ENCODE peak calls at places on chromosomes 11 and 22, in six cellular contexts. M, L, V, C, U and H are unnamed samples.

GRCh38 chr11:8871283-8871775 is 39.7 kb upstream of the AKIP1 start:
- DNase-seq in M (peak; percentile 96), L (peak; percentile 50), V (peak; percentile 70), C (no peak), U (peak; percentile 94), H (no peak)

GRCh38 chr11:72333657-72334056 is 89.7 kb upstream of the PHOX2A start:
- DNase-seq in M (peak; percentile 54), L (no peak), V (no peak), C (peak; percentile 9), U (no peak), H (peak; percentile 60)

GRCh38 chr11:78290293-78291176 is 101.8 kb downstream of the USP35 start:
- DNase-seq in M (peak; percentile 94), L (no peak), V (no peak), C (no peak), U (peak; percentile 58), H (no peak)

GRCh38 chr11:110147965-110148709 is 54.9 kb downstream of the ZC3H12C start:
- DNase-seq in M (peak; percentile 93), L (no peak), V (no peak), C (no peak), U (peak; percentile 92), H (no peak)

GRCh38 chr11:130448416-130449068 is at the start of gene ADAMTS15:
- DNase-seq in M (peak; percentile 95), L (peak; percentile 57), V (peak; percentile 92), C (no peak), U (peak; percentile 84), H (no peak)

GRCh38 chr11:76648061-76648460 is 22.5 kb downstream of the LRRC32 start:
- DNase-seq in M (no peak), L (no peak), V (no peak), C (no peak), U (no peak), H (no peak)

GRCh38 chr22:49396817-49397216 is 430.9 kb downstream of the BRD1 start:
- DNase-seq in M (no peak), L (no peak), V (no peak), C (no peak), U (no peak), H (no peak)

GRCh38 chr11:43868852-43869567 is 11.6 kb upstream of the ALKBH3 start:
- DNase-seq in M (peak; percentile 94), L (no peak), V (no peak), C (peak; percentile 30), U (peak; percentile 80), H (peak; percentile 8)

GRCh38 chr11:101341578-101341977 is 212.0 kb upstream of the PGR start:
- DNase-seq in M (no peak), L (no peak), V (no peak), C (no peak), U (no peak), H (no peak)

GRCh38 chr11:119093951-119094815 is 7.5 kb downstream of the DPAGT1 start:
- DNase-seq in M (peak; percentile 45), L (peak; percentile 34), V (peak; percentile 68), C (no peak), U (peak; percentile 38), H (no peak)

GRCh38 chr11:126686938-126687337 is 313.6 kb downstream of the KIRREL3 start:
- DNase-seq in M (no peak), L (no peak), V (no peak), C (no peak), U (no peak), H (no peak)

GRCh38 chr11:128731041-128731663 is 37.3 kb downstream of the FLI1 start:
- DNase-seq in M (no peak), L (no peak), V (no peak), C (no peak), U (no peak), H (no peak)

GRCh38 chr22:46074771-46075551 is 75.4 kb upstream of the PPARA start:
- DNase-seq in M (no peak), L (peak; percentile 46), V (peak; percentile 54), C (no peak), U (no peak), H (no peak)

GRCh38 chr11:70853103-70853830 is 399.1 kb downstream of the SHANK2 start:
- DNase-seq in M (no peak), L (no peak), V (peak; percentile 24), C (no peak), U (no peak), H (no peak)

GRCh38 chr11:22304337-22304961 is 33.7 kb upstream of the SLC17A6 start:
- DNase-seq in M (peak; percentile 50), L (no peak), V (no peak), C (no peak), U (peak; percentile 23), H (no peak)

GRCh38 chr22:47102648-47103047 is 340.2 kb downstream of the TBC1D22A start:
- DNase-seq in M (no peak), L (peak; percentile 31), V (no peak), C (no peak), U (peak; percentile 12), H (no peak)

GRCh38 chr11:19311306-19312030 is 70.7 kb upstream of the E2F8 start:
- DNase-seq in M (peak; percentile 71), L (peak; percentile 75), V (peak; percentile 63), C (no peak), U (peak; percentile 50), H (peak; percentile 39)

GRCh38 chr11:20037358-20037757 is 122.9 kb downstream of the DBX1 start:
- DNase-seq in M (no peak), L (no peak), V (no peak), C (no peak), U (no peak), H (no peak)

GRCh38 chr22:24894998-24895397 is 51.5 kb downstream of the LHFPL7 start:
- DNase-seq in M (peak; percentile 92), L (peak; percentile 79), V (peak; percentile 76), C (no peak), U (no peak), H (no peak)

GRCh38 chr22:41367039-41367679 is 14.6 kb upstream of the TEF start:
- DNase-seq in M (peak; percentile 99), L (peak; percentile 99), V (peak; percentile 99), C (no peak), U (peak; percentile 96), H (peak; percentile 25)

GRCh38 chr22:38246046-38246658 is 26.7 kb downstream of the TMEM184B start:
- DNase-seq in M (no peak), L (no peak), V (no peak), C (no peak), U (no peak), H (no peak)

GRCh38 chr11:65661599-65662246 is 993 bp downstream of the RELA start:
- DNase-seq in M (no peak), L (no peak), V (no peak), C (no peak), U (no peak), H (no peak)

GRCh38 chr11:8808226-8808585 is 102.8 kb upstream of the AKIP1 start:
- DNase-seq in M (no peak), L (no peak), V (no peak), C (no peak), U (no peak), H (no peak)

GRCh38 chr11:33997473-33998347 is 53.8 kb upstream of the CAPRIN1 start:
- DNase-seq in M (peak; percentile 19), L (no peak), V (no peak), C (no peak), U (no peak), H (no peak)

GRCh38 chr11:112878228-112878627 is 83.0 kb upstream of the NCAM1 start:
- DNase-seq in M (no peak), L (no peak), V (no peak), C (no peak), U (no peak), H (no peak)

GRCh38 chr11:12693485-12694181 is 19.4 kb downstream of the TEAD1 start:
- DNase-seq in M (peak; percentile 96), L (peak; percentile 38), V (peak; percentile 66), C (no peak), U (peak; percentile 99), H (no peak)

GRCh38 chr11:86390499-86390898 is 15.8 kb downstream of the CCDC81 start:
- DNase-seq in M (no peak), L (no peak), V (no peak), C (no peak), U (no peak), H (no peak)

DNA sequence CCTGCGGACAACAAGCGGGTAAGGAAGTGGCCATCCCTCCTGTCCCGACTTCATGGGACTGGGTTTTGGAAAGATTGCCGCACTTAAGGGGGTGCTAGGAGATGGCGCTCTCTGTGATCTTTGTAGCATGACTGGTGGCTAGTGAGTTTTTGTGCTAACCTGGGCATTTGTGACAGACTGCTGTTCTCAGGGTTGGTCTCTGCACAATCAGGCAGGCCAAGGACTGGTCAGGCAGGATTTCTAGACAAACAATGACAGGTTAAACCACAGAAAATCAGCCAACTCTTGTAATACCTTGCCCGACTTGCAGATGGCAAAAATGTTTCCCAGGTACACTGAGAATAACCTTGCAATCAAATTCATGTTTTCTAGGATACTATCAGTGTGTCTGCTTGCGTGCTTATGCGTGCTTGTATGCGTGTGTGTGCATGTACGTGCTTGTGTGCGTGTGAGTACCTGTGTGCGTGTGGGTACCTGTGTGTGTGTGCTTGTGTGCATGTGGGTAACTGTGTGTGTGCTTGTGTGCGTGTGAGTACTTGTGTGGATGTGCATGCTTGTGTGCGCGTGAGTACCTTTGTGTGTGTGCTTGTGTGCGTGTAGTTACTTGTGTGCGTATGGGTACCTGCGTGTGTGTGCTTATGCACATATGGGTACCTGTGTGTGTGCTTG is 25.6 kb upstream of the SORL1-AS1 start:
- DNase-seq in M (no peak), L (peak; percentile 20), V (no peak), C (no peak), U (no peak), H (no peak)
- H3K4me1 ChIP-seq in M (peaks cover 13% of the 10 kb centered on the region), L (peaks cover 13% of the 10 kb centered on the region), V (no peaks in the 10 kb centered on the region), C (peaks cover 59% of the 10 kb centered on the region), U (peaks cover 2% of the 10 kb centered on the region), H (peaks cover 26% of the 10 kb centered on the region)

GRCh38 chr11:64267207-64267945 is 16.0 kb downstream of the PLCB3 start:
- DNase-seq in M (peak; percentile 35), L (no peak), V (peak; percentile 60), C (no peak), U (no peak), H (no peak)
- H3K27ac ChIP-seq in M (no peak overlapping the region), L (no peak overlapping the region), V (peak overlapping the region; percentile 93), C (no peak overlapping the region), U (no peak overlapping the region), H (peak overlapping the region; percentile 95)

GRCh38 chr11:3859373-3859881 is 4.0 kb downstream of the STIM1 start:
- DNase-seq in M (no peak), L (peak; percentile 41), V (peak; percentile 91), C (no peak), U (no peak), H (no peak)
- H3K4me1 ChIP-seq in M (peaks cover 43% of the 10 kb centered on the region), L (peaks cover 54% of the 10 kb centered on the region), V (peaks cover 70% of the 10 kb centered on the region), C (peaks cover 77% of the 10 kb centered on the region), U (peaks cover 17% of the 10 kb centered on the region), H (peaks cover 56% of the 10 kb centered on the region)

GRCh38 chr11:122439911-122440782 is 215.4 kb upstream of the UBASH3B start:
- DNase-seq in M (peak; percentile 70), L (peak; percentile 43), V (peak; percentile 67), C (no peak), U (peak; percentile 45), H (no peak)

GRCh38 chr11:122436188-122436555 is 219.3 kb upstream of the UBASH3B start:
- DNase-seq in M (no peak), L (no peak), V (no peak), C (no peak), U (no peak), H (no peak)

GRCh38 chr11:122440783-122441701 is 214.5 kb upstream of the UBASH3B start:
- DNase-seq in M (peak; percentile 48), L (peak; percentile 20), V (peak; percentile 67), C (no peak), U (no peak), H (no peak)

GRCh38 chr11:122441702-122442092 is 213.8 kb upstream of the UBASH3B start:
- DNase-seq in M (peak; percentile 1), L (no peak), V (no peak), C (no peak), U (no peak), H (no peak)
- H3K27ac ChIP-seq in M (no peak overlapping the region), L (no peak overlapping the region), V (no peak overlapping the region), C (no peak overlapping the region), U (peak overlapping the region; percentile 35), H (no peak overlapping the region)

GRCh38 chr11:61881397-61881796 is 9.9 kb downstream of the FADS3 start:
- DNase-seq in M (no peak), L (no peak), V (no peak), C (no peak), U (no peak), H (no peak)
- H3K4me1 ChIP-seq in M (peaks cover 4% of the 10 kb centered on the region), L (no peaks in the 10 kb centered on the region), V (no peaks in the 10 kb centered on the region), C (no peaks in the 10 kb centered on the region), U (peaks cover 1% of the 10 kb centered on the region), H (no peaks in the 10 kb centered on the region)